ENCODE peak calls at places on chromosomes 7 and 10, in seven cellular contexts. B, I, D, O, M, U and Z are unnamed samples.

GRCh38 chr7:136618788-136619187 is 249.7 kb upstream of the CHRM2 start:
- DNase-seq in M (no peak), B (no peak), I (no peak), D (no peak), O (no peak), U (no peak), Z (no peak)

GRCh38 chr10:82969405-82969804 is 1094.4 kb downstream of the NRG3 start:
- DNase-seq in O (no peak), D (no peak), M (no peak), B (peak; percentile 4), U (no peak), I (no peak), Z (peak; percentile 14)

GRCh38 chr7:93219877-93220276 is 6.4 kb downstream of the HEPACAM2 start:
- DNase-seq in M (peak; percentile 27), D (no peak), I (no peak), O (no peak), B (no peak), U (no peak), Z (no peak)

GRCh38 chr7:45070254-45070642 is 18.5 kb downstream of the NACAD start:
- DNase-seq in U (no peak), I (no peak), M (no peak), O (no peak), B (no peak), D (no peak), Z (no peak)

GRCh38 chr7:151891182-151891581 is 14.3 kb upstream of the PRKAG2 start:
- DNase-seq in M (no peak), U (no peak), B (no peak), O (no peak), I (no peak), D (no peak), Z (peak; percentile 77)

GRCh38 chr10:119342017-119342734 is 134.8 kb downstream of the GRK5 start:
- DNase-seq in B (peak; percentile 49), U (no peak), O (no peak), D (no peak), M (no peak), I (no peak), Z (no peak)

GRCh38 chr7:1859266-1860035 is 189.4 kb downstream of the ELFN1 start:
- DNase-seq in U (no peak), I (no peak), B (no peak), M (no peak), D (no peak), O (no peak), Z (no peak)

GRCh38 chr7:93361853-93362252 is 129.7 kb downstream of the VPS50 start:
- DNase-seq in U (no peak), I (no peak), M (no peak), D (no peak), O (no peak), B (no peak), Z (no peak)

GRCh38 chr7:149023662-149024061 is 4.6 kb downstream of the PDIA4 start:
- DNase-seq in M (no peak), B (no peak), I (no peak), D (no peak), U (no peak), O (no peak), Z (no peak)

GRCh38 chr7:5396542-5396941 is 27.1 kb downstream of the TNRC18 start:
- DNase-seq in D (peak; percentile 23), U (no peak), B (no peak), I (peak; percentile 85), O (no peak), M (no peak), Z (peak; percentile 63)

GRCh38 chr7:78323118-78323517 is 524.5 kb downstream of the PHTF2 start:
- DNase-seq in B (no peak), O (no peak), M (no peak), I (no peak), U (no peak), D (no peak), Z (no peak)

GRCh38 chr10:43259248-43259980 is 7.5 kb downstream of the RASGEF1A start:
- DNase-seq in D (no peak), O (no peak), M (no peak), B (no peak), I (no peak), U (no peak), Z (peak; percentile 25)

GRCh38 chr10:13054844-13055243 is 45.1 kb upstream of the OPTN start:
- DNase-seq in M (no peak), U (no peak), D (no peak), O (no peak), I (no peak), B (no peak), Z (no peak)

GRCh38 chr10:102227050-102227449 is 951 bp downstream of the ELOVL3 start:
- DNase-seq in O (peak; percentile 53), I (no peak), D (no peak), U (no peak), B (peak; percentile 49), M (no peak), Z (no peak)

GRCh38 chr10:80158598-80159127 is 26.1 kb downstream of the PLAC9 start:
- DNase-seq in I (peak; percentile 75), U (no peak), M (peak; percentile 64), D (no peak), O (no peak), B (peak; percentile 99), Z (peak; percentile 62)

GRCh38 chr10:100882681-100883321 is 30.0 kb upstream of the SLF2 start:
- DNase-seq in B (peak; percentile 87), U (no peak), I (no peak), M (no peak), O (no peak), D (no peak), Z (no peak)

GRCh38 chr7:30175171-30175570 is 40.4 kb downstream of the MTURN start:
- DNase-seq in B (no peak), I (no peak), D (no peak), M (no peak), O (no peak), U (no peak), Z (no peak)

GRCh38 chr7:32910195-32910594 is 18.6 kb upstream of the KBTBD2 start:
- DNase-seq in D (no peak), I (no peak), M (no peak), U (no peak), O (no peak), B (no peak), Z (no peak)

GRCh38 chr7:85022064-85022697 is 164.7 kb downstream of the SEMA3D start:
- DNase-seq in U (no peak), M (peak; percentile 17), D (no peak), B (no peak), O (no peak), I (no peak), Z (no peak)

GRCh38 chr10:132305654-132306340 is 2.0 kb downstream of the STK32C start:
- DNase-seq in B (no peak), O (no peak), M (no peak), U (no peak), D (no peak), I (no peak), Z (no peak)

GRCh38 chr7:4325732-4326131 is 356.4 kb upstream of the FOXK1 start:
- DNase-seq in M (no peak), U (no peak), B (no peak), O (peak; percentile 29), I (no peak), D (no peak), Z (no peak)

GRCh38 chr7:44284881-44285541 is 40.4 kb downstream of the CAMK2B start:
- DNase-seq in O (no peak), B (no peak), D (no peak), I (no peak), M (no peak), U (no peak), Z (peak; percentile 60)

DNA sequence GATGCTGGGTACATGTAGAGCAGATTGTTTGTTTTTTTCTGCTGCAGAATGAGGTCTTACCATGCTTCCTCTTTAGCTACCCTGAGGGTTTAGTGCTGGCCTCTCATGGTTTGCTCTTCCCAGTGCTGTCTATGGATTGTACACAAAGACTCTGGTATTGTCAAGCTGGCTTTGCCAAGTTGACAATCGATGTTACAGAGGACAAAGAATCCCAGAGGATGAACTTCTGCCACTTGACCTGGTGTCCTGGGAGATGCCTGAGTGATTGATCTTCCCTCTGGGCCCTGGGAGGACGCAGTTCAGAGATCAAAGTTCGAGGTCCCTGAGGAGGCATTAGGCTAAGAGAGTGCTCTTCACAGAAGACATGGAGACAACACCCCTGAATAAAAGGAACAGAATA is 865.4 kb downstream of the CCSER2 start:
- DNase-seq in D (no peak), M (no peak), O (no peak), I (no peak), B (no peak), U (no peak), Z (no peak)
- TF ChIP-seq RFX5 in D (no peak), M (no peak), O (no peak), I (no peak), B (no peak), U (no peak), Z (no peak)

DNA sequence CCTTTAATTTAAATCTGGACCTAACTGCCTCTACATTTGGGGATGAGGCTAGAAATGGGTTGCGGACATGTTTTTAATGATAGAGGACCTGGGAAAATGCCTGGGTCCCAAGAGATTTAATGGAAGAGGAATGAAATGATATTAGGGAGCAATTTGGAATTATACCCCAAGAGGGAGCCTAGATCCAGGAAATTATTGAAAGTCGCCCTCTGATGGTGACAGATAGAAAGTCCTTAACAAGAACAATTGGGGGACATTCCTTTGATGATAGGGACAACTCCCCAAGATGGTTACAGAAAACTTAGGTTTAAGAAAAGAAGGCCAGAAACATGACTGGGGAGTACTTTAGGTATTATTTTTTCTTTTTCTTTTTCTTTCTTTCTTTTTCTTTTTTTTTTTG is 9.5 kb upstream of the TSGA13 start:
- DNase-seq in B (peak; percentile 45), I (peak; percentile 57), D (no peak), O (peak; percentile 36), M (peak; percentile 36), U (no peak), Z (peak; percentile 44)
- TF ChIP-seq CTCF in B (peak; percentile 81), I (peak; percentile 66), D (peak; percentile 44), O (peak; percentile 52), M (peak; percentile 76), U (peak; percentile 70), Z (peak; percentile 78)

DNA sequence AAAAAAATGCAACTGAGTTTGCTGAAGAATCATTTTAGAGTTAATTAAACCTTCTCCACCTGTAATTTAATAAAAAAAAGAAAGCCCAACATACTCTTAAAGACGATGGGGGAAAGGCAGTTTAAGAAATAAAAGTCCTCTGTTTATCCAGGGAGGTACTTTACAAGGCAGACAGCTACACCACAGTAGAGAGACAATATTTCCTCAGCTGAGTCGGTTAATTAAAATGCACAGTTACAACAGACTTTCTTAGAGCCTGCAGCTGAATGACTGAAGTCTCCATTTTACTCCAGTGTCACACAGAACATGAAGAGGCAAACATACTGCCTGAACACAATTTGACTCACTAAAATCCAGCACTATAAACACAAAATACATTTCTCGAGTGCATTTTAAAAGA is 15.1 kb downstream of the LRRTM3 start:
- DNase-seq in U (no peak), B (no peak), O (no peak), D (no peak), M (no peak), I (no peak), Z (no peak)
- TF ChIP-seq RFX5 in U (no peak), B (no peak), O (no peak), D (no peak), M (no peak), I (no peak), Z (no peak)

DNA sequence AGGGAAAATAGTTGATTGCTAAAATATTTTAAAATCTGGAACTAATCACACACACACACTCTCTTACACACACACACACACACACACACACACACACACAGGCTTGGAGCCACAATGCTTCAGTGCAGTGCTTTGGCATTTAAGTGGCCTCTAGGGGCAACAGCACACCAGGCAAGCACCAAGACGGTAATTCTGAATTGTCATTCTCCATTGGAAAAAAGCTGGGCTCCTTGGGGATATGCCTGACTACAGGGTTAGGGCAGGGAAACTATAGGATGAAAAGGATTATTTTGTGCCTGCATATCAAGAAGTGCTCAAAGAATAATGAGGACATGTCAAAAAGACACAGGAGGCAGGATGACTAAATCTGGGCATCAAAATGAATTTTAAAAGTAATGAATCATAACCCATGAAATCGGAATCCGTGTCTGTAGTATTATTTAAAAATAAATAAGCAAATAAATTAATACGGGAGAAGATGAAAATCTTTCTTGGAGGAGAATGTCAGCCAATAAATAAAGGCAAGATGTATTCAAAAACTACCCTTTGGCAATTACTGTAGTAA is 30.4 kb upstream of the DDC start:
- DNase-seq in U (no peak), I (no peak), M (peak; percentile 44), O (peak; percentile 35), B (peak; percentile 34), D (no peak), Z (peak; percentile 76)
- TF ChIP-seq CTCF in U (peak; percentile 74), I (peak; percentile 38), M (peak; percentile 23), O (peak; percentile 77), B (peak; percentile 31), D (peak; percentile 55), Z (peak; percentile 73)